ENCODE peak calls at places on chromosomes 2 and 18, in five cellular contexts. P is fibroblast of lung, U is HCT116, B is endothelial cell of umbilical vein, A is neural progenitor cell. H is an unnamed sample. For H3K79me2, the result is how much of the 10 kb centered on the place peaks cover.

GRCh38 chr2:237879058-237879430 is 19.6 kb downstream of the RAMP1 start:
- DNase-seq in A (no peak), B (peak), U (no peak), P (peak), H (no peak)

GRCh38 chr2:67169417-67170140 is 227.6 kb upstream of the ETAA1 start:
- DNase-seq in P (no peak), A (no peak), U (no peak), B (no peak), H (no peak)

GRCh38 chr18:11251229-11251890 is 102.0 kb upstream of the PIEZO2 start:
- DNase-seq in A (no peak), U (no peak), B (no peak), P (peak), H (no peak)

GRCh38 chr2:99865818-99866676 is 276.3 kb downstream of the AFF3 start:
- DNase-seq in U (no peak), P (peak), A (no peak), B (no peak), H (no peak)

GRCh38 chr18:24876266-24876665 is 415.8 kb downstream of the HRH4 start:
- DNase-seq in A (no peak), B (no peak), U (no peak), P (no peak), H (no peak)

GRCh38 chr2:85011747-85012146 is 40.8 kb downstream of the KCMF1 start:
- DNase-seq in P (no peak), U (no peak), B (no peak), A (peak), H (no peak)

GRCh38 chr2:113052767-113053166 is at the start of gene IL36B:
- DNase-seq in A (no peak), P (no peak), U (no peak), B (no peak), H (no peak)

GRCh38 chr2:53543083-53543482 is 224.5 kb upstream of the CHAC2 start:
- DNase-seq in U (no peak), B (no peak), A (no peak), P (no peak), H (no peak)

GRCh38 chr2:216031960-216032689 is 18.8 kb upstream of the MREG start:
- DNase-seq in B (no peak), A (no peak), P (peak), U (no peak), H (no peak)

GRCh38 chr2:26300234-26300641 is 45.7 kb upstream of the SELENOI start:
- DNase-seq in B (peak), A (no peak), P (no peak), U (no peak), H (no peak)

GRCh38 chr2:7242189-7242867 is 325.1 kb downstream of the RNF144A start:
- DNase-seq in U (no peak), A (no peak), B (no peak), P (no peak), H (no peak)

GRCh38 chr18:12052866-12053265 is 40.8 kb upstream of the ANKRD62 start:
- DNase-seq in A (no peak), U (no peak), B (no peak), P (no peak), H (no peak)

GRCh38 chr2:171515672-171516298 is 6.5 kb upstream of the CYBRD1 start:
- DNase-seq in U (no peak), A (peak), P (peak), B (no peak), H (no peak)

GRCh38 chr2:189254268-189254883 is 74.8 kb upstream of the COL5A2 start:
- DNase-seq in A (peak), B (no peak), U (no peak), P (peak), H (no peak)

GRCh38 chr2:126100956-126101355 is 555.0 kb upstream of the GYPC start:
- DNase-seq in A (no peak), U (no peak), P (no peak), B (no peak), H (no peak)

GRCh38 chr18:47986724-47987455 is 56.4 kb upstream of the SMAD2 start:
- DNase-seq in U (no peak), B (no peak), A (no peak), P (no peak), H (peak)

GRCh38 chr2:232658217-232658785 is 24.9 kb downstream of the EFHD1 start:
- DNase-seq in A (no peak), U (peak), B (no peak), P (peak), H (peak)

GRCh38 chr2:204024503-204024902 is 87.9 kb downstream of the ICOS start:
- DNase-seq in B (peak), A (peak), P (peak), U (peak), H (peak)

GRCh38 chr2:10297950-10298349 is 4.8 kb upstream of the HPCAL1 start:
- DNase-seq in P (peak), A (no peak), U (peak), B (peak), H (no peak)

GRCh38 chr2:38274286-38275276 is 102.5 kb downstream of the ATL2 start:
- DNase-seq in P (peak), B (peak), U (peak), A (peak), H (peak)

GRCh38 chr2:172465417-172466334 is 38.3 kb downstream of the ITGA6 start:
- DNase-seq in A (peak), B (peak), U (no peak), P (peak), H (peak)

GRCh38 chr18:26875040-26875654 is 9.6 kb upstream of the AQP4 start:
- DNase-seq in U (no peak), P (no peak), B (no peak), A (no peak), H (no peak)

GRCh38 chr2:172551266-172551665 is 4.6 kb upstream of the PDK1 start:
- DNase-seq in B (no peak), P (peak), U (no peak), A (peak), H (no peak)

GRCh38 chr2:98445708-98446577 is 1.3 kb downstream of the INPP4A start:
- DNase-seq in P (no peak), A (no peak), U (no peak), B (no peak), H (no peak)

GRCh38 chr2:31397099-31397498 is 17.4 kb downstream of the XDH start:
- DNase-seq in B (no peak), U (no peak), A (no peak), P (no peak), H (no peak)

GRCh38 chr2:150486539-150487484 is 655 bp downstream of the RND3 start:
- DNase-seq in P (peak), B (peak), A (peak), U (no peak), H (no peak)

GRCh38 chr2:45888167-45888566 is 236.7 kb downstream of the PRKCE start:
- DNase-seq in U (no peak), P (peak), B (no peak), A (no peak), H (peak)

GRCh38 chr2:105730170-105730569 is 14.5 kb upstream of the NCK2 start:
- DNase-seq in U (no peak), A (no peak), B (no peak), P (no peak), H (no peak)

GRCh38 chr2:31504305-31504704 is 76.4 kb downstream of the SRD5A2 start:
- DNase-seq in B (no peak), A (no peak), U (no peak), P (no peak), H (no peak)

GRCh38 chr2:112259509-112260294 is 4.9 kb upstream of the ZC3H8 start:
- DNase-seq in A (peak), P (peak), U (peak), B (peak), H (peak)

GRCh38 chr2:31558401-31559295 is 22.1 kb downstream of the SRD5A2 start:
- DNase-seq in A (no peak), U (no peak), B (no peak), P (peak), H (no peak)

GRCh38 chr2:222000326-222000725 is 298.5 kb downstream of the PAX3 start:
- DNase-seq in A (no peak), U (peak), B (no peak), P (peak), H (no peak)

GRCh38 chr2:240968731-240969624 is 29.4 kb upstream of the SNED1 start:
- DNase-seq in B (no peak), A (peak), U (no peak), P (no peak), H (no peak)

GRCh38 chr2:240463274-240463865 is 27.9 kb downstream of the GPC1 start:
- DNase-seq in U (no peak), B (no peak), P (no peak), A (no peak), H (no peak)

GRCh38 chr2:195536863-195537262 is 120.2 kb upstream of the SLC39A10 start:
- DNase-seq in U (no peak), P (no peak), B (no peak), A (no peak), H (no peak)
- H3K27ac ChIP-seq in U (no peak), P (no peak), B (no peak), A (no peak), H (no peak)

GRCh38 chr2:238893349-238894000 is 45.6 kb downstream of the TWIST2 start:
- DNase-seq in B (no peak), U (no peak), P (no peak), A (peak), H (no peak)
- H3K79me2 ChIP-seq in B (under half), U (under half), P (half or more), A (under half), H (under half)

DNA sequence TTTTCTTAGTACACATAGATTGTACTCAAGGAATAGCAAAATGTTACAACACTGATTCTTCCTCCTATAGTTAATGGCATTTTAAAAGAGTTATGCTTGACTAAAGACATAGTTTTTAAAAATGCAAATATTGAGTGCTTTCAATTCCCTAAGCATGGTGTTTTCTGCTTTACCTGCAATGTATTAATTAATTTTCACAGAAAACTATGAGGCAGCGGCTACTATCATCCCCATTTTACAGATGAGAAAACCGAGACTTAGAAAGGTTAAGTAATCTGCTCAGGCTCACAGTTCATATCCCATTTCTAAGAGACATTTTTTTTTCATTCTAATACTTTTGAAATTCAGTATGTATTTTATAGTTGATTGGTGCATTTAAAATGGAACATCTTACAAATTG is 38.0 kb downstream of the BMP10 start:
- DNase-seq in A (no peak), U (no peak), P (no peak), B (no peak), H (peak)
- H3K27ac ChIP-seq in A (no peak), U (no peak), P (no peak), B (peak), H (peak)

DNA sequence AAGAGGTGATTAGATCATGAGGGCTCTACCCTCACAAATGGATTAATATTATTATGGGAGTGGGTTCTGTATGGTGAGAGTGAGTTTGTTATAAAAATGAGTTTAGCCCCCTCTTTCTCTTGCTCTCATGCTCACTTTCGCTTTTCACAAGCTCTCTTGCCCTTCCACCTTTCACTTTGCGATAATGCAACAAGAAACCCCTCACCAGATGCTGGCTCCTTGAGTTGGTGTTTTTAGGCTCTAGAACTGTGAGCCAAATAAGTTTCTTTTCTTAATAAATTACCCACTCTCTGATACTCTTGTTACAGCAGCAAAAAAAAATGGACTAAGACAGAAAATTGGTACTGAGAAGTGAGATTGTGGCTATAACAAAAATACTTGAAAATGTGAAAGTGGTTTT is 106.5 kb downstream of the EHBP1 start:
- DNase-seq in B (no peak), P (no peak), U (no peak), A (no peak), H (no peak)
- H3K79me2 ChIP-seq in B (under half), P (under half), U (half or more), A (under half), H (half or more)